ENCODE peak calls at places on chromosomes 3 and 15, in five cellular contexts. One of them, this sample, is unnamed.

GRCh38 chr3:188817103-188817919 is 354.5 kb upstream of the TPRG1 start:
- DNase-seq in kidney epithelial cell: no peak
- DNase-seq in GM03348: no peak
- DNase-seq in globus pallidus: no peak
- DNase-seq in SJSA1: no peak
- DNase-seq in this sample: no peak

GRCh38 chr3:4994823-4995499 is 15.7 kb downstream of the BHLHE40 start:
- DNase-seq in kidney epithelial cell: peak
- DNase-seq in GM03348: peak
- DNase-seq in globus pallidus: peak
- DNase-seq in SJSA1: peak
- DNase-seq in this sample: peak

GRCh38 chr3:46097691-46098241 is 70.5 kb upstream of the XCR1 start:
- DNase-seq in kidney epithelial cell: no peak
- DNase-seq in GM03348: peak
- DNase-seq in globus pallidus: no peak
- DNase-seq in SJSA1: no peak
- DNase-seq in this sample: no peak

GRCh38 chr15:60353245-60353940 is 44.4 kb downstream of the ANXA2 start:
- DNase-seq in kidney epithelial cell: no peak
- DNase-seq in GM03348: peak
- DNase-seq in globus pallidus: no peak
- DNase-seq in SJSA1: no peak
- DNase-seq in this sample: no peak

GRCh38 chr3:56398659-56399058 is 69.6 kb downstream of the ERC2 start:
- DNase-seq in kidney epithelial cell: no peak
- DNase-seq in GM03348: no peak
- DNase-seq in globus pallidus: no peak
- DNase-seq in SJSA1: no peak
- DNase-seq in this sample: no peak

GRCh38 chr3:163838769-163839168 is 1239.5 kb downstream of the SI start:
- DNase-seq in kidney epithelial cell: no peak
- DNase-seq in GM03348: no peak
- DNase-seq in globus pallidus: no peak
- DNase-seq in SJSA1: no peak
- DNase-seq in this sample: no peak

GRCh38 chr3:157999246-157999645 is 107.0 kb downstream of the SHOX2 start:
- DNase-seq in kidney epithelial cell: no peak
- DNase-seq in GM03348: no peak
- DNase-seq in globus pallidus: no peak
- DNase-seq in SJSA1: no peak
- DNase-seq in this sample: no peak

GRCh38 chr3:66259721-66260255 is 39.0 kb downstream of the SLC25A26 start:
- DNase-seq in kidney epithelial cell: no peak
- DNase-seq in GM03348: no peak
- DNase-seq in globus pallidus: no peak
- DNase-seq in SJSA1: no peak
- DNase-seq in this sample: no peak